ENCODE peak calls at places on chromosomes 2 and 18, in eight cellular contexts. J, X, T, Z, P, K, F and I are unnamed samples.

GRCh38 chr2:10375570-10376266 is 72.4 kb downstream of the ODC1 start:
- DNase-seq in J (no peak), X (no peak), T (no peak), Z (no peak), P (no peak), K (no peak), F (no peak), I (no peak)

GRCh38 chr18:74963820-74964446 is 245.0 kb downstream of the PTGR3 start:
- DNase-seq in J (peak), X (peak), T (no peak), Z (peak), P (no peak), K (peak), F (peak), I (no peak)

GRCh38 chr2:23905155-23905554 is 21.8 kb downstream of the ATAD2B start:
- DNase-seq in J (no peak), X (peak), T (no peak), Z (no peak), P (no peak), K (no peak), F (no peak), I (no peak)

GRCh38 chr2:232852676-232853075 is 17.4 kb upstream of the SNORC start:
- DNase-seq in J (no peak), X (no peak), T (no peak), Z (no peak), P (no peak), K (no peak), F (no peak), I (no peak)

GRCh38 chr2:168858146-168858545 is 32.1 kb downstream of the SPC25 start:
- DNase-seq in J (no peak), X (peak), T (no peak), Z (no peak), P (no peak), K (no peak), F (no peak), I (no peak)

GRCh38 chr2:71941731-71942575 is 205.7 kb downstream of the CYP26B1 start:
- DNase-seq in J (no peak), X (no peak), T (no peak), Z (no peak), P (peak), K (peak), F (no peak), I (no peak)

GRCh38 chr2:24050041-24050655 is 607 bp downstream of the FKBP1B start:
- DNase-seq in J (peak), X (no peak), T (no peak), Z (no peak), P (peak), K (peak), F (no peak), I (no peak)

GRCh38 chr2:42138163-42139016 is 30.8 kb upstream of the EML4 start:
- DNase-seq in J (peak), X (peak), T (no peak), Z (peak), P (no peak), K (peak), F (no peak), I (no peak)

GRCh38 chr2:101442042-101442666 is 32.8 kb downstream of the RFX8 start:
- DNase-seq in J (no peak), X (peak), T (no peak), Z (no peak), P (no peak), K (no peak), F (no peak), I (no peak)

GRCh38 chr2:226733927-226734564 is 65.6 kb downstream of the IRS1 start:
- DNase-seq in J (no peak), X (no peak), T (no peak), Z (no peak), P (no peak), K (no peak), F (no peak), I (no peak)

GRCh38 chr18:23283933-23284430 is 148.7 kb downstream of the CABLES1 start:
- DNase-seq in J (no peak), X (peak), T (no peak), Z (peak), P (no peak), K (peak), F (no peak), I (peak)

GRCh38 chr2:8435608-8436007 is 246.2 kb upstream of the ID2 start:
- DNase-seq in J (no peak), X (no peak), T (no peak), Z (no peak), P (peak), K (no peak), F (no peak), I (no peak)

GRCh38 chr18:26714739-26715138 is 150.8 kb downstream of the AQP4 start:
- DNase-seq in J (no peak), X (no peak), T (no peak), Z (no peak), P (no peak), K (no peak), F (no peak), I (no peak)

GRCh38 chr2:70726947-70727725 is 40.9 kb downstream of the ADD2 start:
- DNase-seq in J (no peak), X (peak), T (no peak), Z (no peak), P (no peak), K (no peak), F (no peak), I (peak)

GRCh38 chr2:168976034-168976654 is 55.0 kb downstream of the ABCB11 start:
- DNase-seq in J (no peak), X (no peak), T (no peak), Z (no peak), P (no peak), K (no peak), F (peak), I (no peak)

GRCh38 chr2:29147963-29148362 is 32.7 kb downstream of the CLIP4 start:
- DNase-seq in J (no peak), X (no peak), T (no peak), Z (no peak), P (no peak), K (no peak), F (no peak), I (no peak)

GRCh38 chr18:27750014-27750413 is 426.9 kb downstream of the CDH2 start:
- DNase-seq in J (peak), X (peak), T (no peak), Z (peak), P (no peak), K (peak), F (no peak), I (peak)

GRCh38 chr18:62030091-62030985 is 137.5 kb upstream of the RNF152 start:
- DNase-seq in J (no peak), X (no peak), T (no peak), Z (no peak), P (no peak), K (no peak), F (no peak), I (no peak)

GRCh38 chr18:24656571-24656971 is 196.1 kb downstream of the HRH4 start:
- DNase-seq in J (no peak), X (peak), T (no peak), Z (no peak), P (no peak), K (no peak), F (no peak), I (no peak)

GRCh38 chr2:207760453-207760852 is 9.3 kb downstream of the FZD5 start:
- DNase-seq in J (no peak), X (no peak), T (no peak), Z (no peak), P (no peak), K (no peak), F (no peak), I (no peak)

GRCh38 chr2:12436483-12436882 is 280.3 kb upstream of the TRIB2 start:
- DNase-seq in J (no peak), X (peak), T (no peak), Z (no peak), P (no peak), K (no peak), F (no peak), I (no peak)

GRCh38 chr2:147696426-147696825 is 148.4 kb upstream of the ACVR2A start:
- DNase-seq in J (no peak), X (no peak), T (no peak), Z (no peak), P (no peak), K (no peak), F (no peak), I (no peak)

GRCh38 chr18:63320690-63321265 is 1.2 kb upstream of the BCL2 start:
- DNase-seq in J (peak), X (peak), T (peak), Z (peak), P (peak), K (peak), F (peak), I (no peak)

GRCh38 chr2:170052151-170052550 is 125.8 kb upstream of the MYO3B start:
- DNase-seq in J (no peak), X (peak), T (no peak), Z (no peak), P (no peak), K (no peak), F (no peak), I (no peak)

GRCh38 chr18:77095356-77096030 is 37.1 kb downstream of the MBP start:
- DNase-seq in J (no peak), X (no peak), T (no peak), Z (no peak), P (peak), K (no peak), F (no peak), I (no peak)

GRCh38 chr2:43604674-43605073 is 8.8 kb upstream of the THADA start:
- DNase-seq in J (no peak), X (no peak), T (no peak), Z (no peak), P (no peak), K (no peak), F (no peak), I (no peak)

GRCh38 chr2:70443078-70443465 is 110.6 kb downstream of the TGFA start:
- DNase-seq in J (no peak), X (no peak), T (no peak), Z (no peak), P (no peak), K (no peak), F (no peak), I (no peak)

GRCh38 chr2:221463235-221463896 is 108.7 kb downstream of the EPHA4 start:
- DNase-seq in J (no peak), X (no peak), T (no peak), Z (no peak), P (no peak), K (no peak), F (no peak), I (no peak)

GRCh38 chr2:8545676-8546318 is 136.1 kb upstream of the ID2 start:
- DNase-seq in J (peak), X (no peak), T (no peak), Z (no peak), P (peak), K (no peak), F (no peak), I (no peak)

GRCh38 chr2:281381-281780 is 6.5 kb downstream of the ALKAL2 start:
- DNase-seq in J (no peak), X (no peak), T (no peak), Z (no peak), P (no peak), K (no peak), F (no peak), I (no peak)

GRCh38 chr18:32771871-32772499 is 838 bp downstream of the KLHL14 start:
- DNase-seq in J (no peak), X (no peak), T (no peak), Z (no peak), P (no peak), K (no peak), F (no peak), I (no peak)

GRCh38 chr2:169887120-169887519 is 59.9 kb downstream of the UBR3 start:
- DNase-seq in J (no peak), X (no peak), T (no peak), Z (no peak), P (no peak), K (no peak), F (no peak), I (no peak)

GRCh38 chr2:86453838-86454237 is 12.7 kb downstream of the KDM3A start:
- DNase-seq in J (peak), X (peak), T (no peak), Z (no peak), P (no peak), K (peak), F (no peak), I (no peak)

GRCh38 chr2:6923319-6923718 is 6.1 kb downstream of the RNF144A start:
- DNase-seq in J (no peak), X (no peak), T (no peak), Z (no peak), P (no peak), K (no peak), F (no peak), I (no peak)

DNA sequence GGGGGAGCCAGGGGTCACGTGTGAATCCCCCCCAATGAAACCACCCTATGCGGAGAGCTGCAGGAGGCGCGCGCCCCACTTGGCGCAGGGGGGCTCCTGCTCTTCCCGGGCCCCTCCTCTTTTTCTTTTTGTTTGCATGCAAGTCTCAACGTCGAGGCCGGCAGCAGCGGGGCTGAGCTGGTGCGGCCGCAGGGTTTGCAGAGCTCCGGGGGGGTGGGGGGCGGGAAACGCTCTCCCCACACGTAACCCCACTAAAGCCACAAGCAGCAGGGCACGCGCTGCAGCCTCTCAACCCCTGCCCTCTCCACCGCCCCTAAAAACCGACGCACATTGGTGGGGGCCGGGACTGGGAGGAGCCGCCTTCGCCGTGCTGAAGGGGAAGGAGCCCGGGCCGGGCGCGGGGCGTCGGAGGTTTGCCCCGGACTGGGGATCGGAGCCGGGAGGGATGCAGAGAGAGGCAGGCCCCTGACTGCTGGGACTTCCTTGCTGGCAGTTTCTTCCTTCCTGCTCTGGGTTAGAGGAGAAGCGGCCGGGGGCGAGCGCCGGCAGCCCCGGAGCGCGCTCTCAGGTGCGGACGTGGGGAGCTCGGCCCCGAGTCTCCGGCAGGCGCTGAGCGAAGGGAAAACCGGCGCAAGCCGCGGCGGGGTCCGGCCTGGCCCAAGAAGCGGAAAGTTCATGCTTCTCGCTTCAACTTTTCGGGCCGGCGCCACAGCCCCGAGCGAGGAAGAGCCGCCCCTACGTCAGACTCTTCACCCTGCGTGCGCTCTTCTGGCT is 880 bp downstream of the LBH start:
- DNase-seq in J (peak), X (peak), T (no peak), Z (peak), P (peak), K (peak), F (peak), I (no peak)
- TF ChIP-seq POLR2A in J (no peak), X (peak), T (no peak), Z (peak), P (no peak), K (no peak), F (no peak), I (no peak)

DNA sequence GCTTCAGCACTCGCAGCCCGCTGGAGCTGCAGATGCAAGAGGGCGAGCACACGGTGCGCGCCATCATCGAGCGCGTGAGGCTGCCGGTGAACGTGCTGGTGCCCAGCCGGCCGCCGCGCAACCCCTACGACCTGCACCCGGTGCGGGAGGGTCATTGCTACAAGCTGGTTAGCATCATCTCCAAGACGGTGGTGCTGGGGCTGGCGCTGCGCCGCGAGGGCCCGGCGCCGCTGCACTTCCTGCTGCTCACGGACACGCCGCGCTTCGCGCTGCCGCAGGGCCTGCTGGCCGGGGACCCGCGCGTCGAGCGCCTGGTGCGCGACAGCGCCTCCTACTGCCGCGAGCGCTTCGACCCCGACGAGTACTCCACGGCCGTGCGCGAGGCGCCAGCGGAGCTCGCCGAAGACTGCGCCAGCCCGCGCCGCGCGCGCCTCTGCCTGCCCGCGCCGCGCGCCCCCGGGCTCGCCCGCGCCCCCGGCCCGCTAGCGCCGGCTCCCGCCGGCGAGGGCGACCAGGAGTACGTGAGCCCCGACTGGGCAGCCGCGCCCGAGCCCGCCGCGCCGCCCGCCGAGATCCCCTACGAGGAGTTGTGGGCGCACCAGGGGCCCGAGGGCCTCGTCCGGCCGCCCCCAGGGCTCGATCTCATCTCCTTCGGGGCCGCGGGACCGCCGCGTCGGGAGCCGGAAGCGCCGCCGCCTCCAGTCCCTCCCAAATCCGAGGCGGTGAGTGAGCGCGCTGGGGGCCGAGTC is 11.8 kb downstream of the GAREM2 start:
- DNase-seq in J (peak), X (peak), T (no peak), Z (peak), P (peak), K (peak), F (peak), I (no peak)
- TF ChIP-seq POLR2A in J (no peak), X (no peak), T (no peak), Z (peak), P (no peak), K (no peak), F (no peak), I (no peak)

GRCh38 chr2:32945286-32945685 is 1.5 kb upstream of the LTBP1 start:
- DNase-seq in J (no peak), X (no peak), T (no peak), Z (no peak), P (no peak), K (no peak), F (no peak), I (no peak)

GRCh38 chr2:32946314-32947075 is at the start of gene LTBP1:
- DNase-seq in J (peak), X (peak), T (peak), Z (peak), P (peak), K (peak), F (peak), I (peak)

GRCh38 chr2:32947076-32947483 is 327 bp downstream of the LTBP1 start:
- DNase-seq in J (no peak), X (no peak), T (no peak), Z (peak), P (no peak), K (no peak), F (peak), I (peak)

GRCh38 chr2:32948266-32948665 is 1.5 kb downstream of the LTBP1 start:
- DNase-seq in J (no peak), X (no peak), T (no peak), Z (no peak), P (no peak), K (no peak), F (no peak), I (no peak)

DNA sequence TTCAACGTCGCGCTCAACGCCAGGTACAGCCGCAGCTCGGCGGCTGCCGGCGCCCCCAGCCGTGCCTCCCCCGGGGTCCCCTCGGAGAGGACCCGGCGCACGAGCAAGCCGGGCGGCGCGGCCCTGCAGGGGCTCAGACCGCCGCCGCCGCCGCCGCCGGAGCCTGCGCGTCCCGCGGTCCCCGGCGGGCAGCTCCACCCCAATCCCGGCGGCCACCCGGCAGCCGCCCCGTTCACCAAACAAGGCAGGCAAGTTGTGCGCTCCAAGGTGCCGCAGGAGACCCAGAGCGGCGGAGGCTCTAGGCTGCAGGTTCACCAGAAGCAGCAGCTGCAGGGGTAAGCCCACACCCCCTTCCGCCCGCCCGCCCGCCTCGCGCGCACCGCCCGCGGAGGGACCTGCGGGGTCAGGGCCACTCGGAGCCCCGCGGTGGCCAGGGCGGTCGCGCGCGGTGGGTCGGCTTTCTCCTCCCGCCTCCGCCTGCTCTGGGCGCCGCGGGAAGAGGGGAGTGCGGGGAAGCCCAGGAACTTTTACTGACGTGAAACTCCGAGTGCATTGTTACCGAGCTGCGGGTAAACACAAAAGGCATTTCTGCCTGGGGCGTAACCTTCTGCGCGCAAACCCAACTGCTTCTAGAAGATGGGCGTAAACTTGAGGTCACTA is 861 bp downstream of the LTBP1 start:
- DNase-seq in J (peak), X (peak), T (no peak), Z (peak), P (no peak), K (peak), F (peak), I (peak)
- TF ChIP-seq POLR2A in J (no peak), X (no peak), T (no peak), Z (peak), P (no peak), K (no peak), F (no peak), I (no peak)

DNA sequence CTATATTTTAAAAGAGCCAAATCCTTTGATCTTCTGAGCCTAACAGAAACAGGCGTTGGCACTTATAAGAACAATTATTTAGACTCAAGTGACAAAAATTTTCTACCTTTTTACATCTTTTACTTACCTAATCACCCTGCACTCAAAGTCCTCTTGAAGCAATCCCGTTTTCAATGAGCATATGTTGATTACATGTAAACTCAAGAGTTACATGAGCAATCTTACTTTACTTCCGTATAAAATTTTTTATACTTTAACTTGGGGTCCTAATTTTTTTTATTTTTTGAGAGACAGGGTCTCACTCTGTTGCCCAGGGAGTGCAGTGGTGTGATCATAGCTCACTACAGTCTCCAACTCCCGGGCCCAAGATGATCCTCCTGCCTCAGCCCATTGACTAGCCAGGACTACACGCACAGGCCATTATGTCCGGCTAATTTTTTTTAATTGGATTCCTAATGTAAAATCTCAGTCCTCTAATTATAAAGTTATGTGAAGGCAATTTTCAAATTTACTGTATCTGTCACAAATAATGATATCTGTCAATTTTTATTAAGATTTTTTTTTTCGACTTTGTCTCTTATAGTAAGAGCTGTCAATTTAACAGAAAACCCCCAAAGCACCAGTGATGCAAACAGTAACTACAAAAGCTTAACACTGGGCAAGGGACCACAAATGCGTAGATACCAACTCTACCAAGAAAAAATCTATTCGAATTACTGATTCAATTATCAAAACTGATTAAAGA is 19.1 kb upstream of the STPG4 start:
- DNase-seq in J (no peak), X (no peak), T (no peak), Z (no peak), P (no peak), K (no peak), F (no peak), I (no peak)
- TF ChIP-seq POLR2A in J (no peak), X (no peak), T (no peak), Z (no peak), P (no peak), K (no peak), F (no peak), I (no peak)